ENCODE peak calls at places on chromosomes 1 and 21, in five cellular contexts. One of them, this sample, is unnamed.

GRCh38 chr1:6447016-6447817 is 18.8 kb downstream of the TNFRSF25 start:
- DNase-seq in psoas muscle: no peak
- DNase-seq in AG09309: no peak
- DNase-seq in choroid plexus epithelial cell: no peak
- DNase-seq in stomach: no peak
- DNase-seq in this sample: no peak

GRCh38 chr21:31354604-31355443 is 10.8 kb upstream of the TIAM1 start:
- DNase-seq in choroid plexus epithelial cell: peak
- DNase-seq in AG09309: peak
- DNase-seq in psoas muscle: peak
- DNase-seq in stomach: peak
- DNase-seq in this sample: peak

GRCh38 chr1:86515597-86515996 is 31.3 kb upstream of the CLCA4 start:
- DNase-seq in psoas muscle: no peak
- DNase-seq in AG09309: no peak
- DNase-seq in stomach: no peak
- DNase-seq in choroid plexus epithelial cell: peak
- DNase-seq in this sample: no peak

GRCh38 chr1:245277276-245277675 is 122.5 kb downstream of the KIF26B start:
- DNase-seq in AG09309: no peak
- DNase-seq in stomach: peak
- DNase-seq in choroid plexus epithelial cell: no peak
- DNase-seq in psoas muscle: no peak
- DNase-seq in this sample: no peak

GRCh38 chr1:114075546-114076249 is 78.0 kb downstream of the SYT6 start:
- DNase-seq in psoas muscle: no peak
- DNase-seq in choroid plexus epithelial cell: no peak
- DNase-seq in AG09309: no peak
- DNase-seq in stomach: no peak
- DNase-seq in this sample: no peak

GRCh38 chr1:230268371-230269170 is 157.6 kb downstream of the PGBD5 start:
- DNase-seq in AG09309: peak
- DNase-seq in stomach: no peak
- DNase-seq in psoas muscle: no peak
- DNase-seq in choroid plexus epithelial cell: peak
- DNase-seq in this sample: peak

GRCh38 chr1:84505167-84506001 is 802 bp upstream of the SPATA1 start:
- DNase-seq in stomach: no peak
- DNase-seq in psoas muscle: no peak
- DNase-seq in AG09309: no peak
- DNase-seq in choroid plexus epithelial cell: peak
- DNase-seq in this sample: no peak

GRCh38 chr1:117161887-117162286 is 40.3 kb upstream of the TRIM45 start:
- DNase-seq in psoas muscle: no peak
- DNase-seq in stomach: no peak
- DNase-seq in AG09309: no peak
- DNase-seq in choroid plexus epithelial cell: no peak
- DNase-seq in this sample: no peak

GRCh38 chr1:150164224-150164623 is 14.5 kb downstream of the PLEKHO1 start:
- DNase-seq in stomach: no peak
- DNase-seq in psoas muscle: peak
- DNase-seq in choroid plexus epithelial cell: no peak
- DNase-seq in AG09309: no peak
- DNase-seq in this sample: no peak

GRCh38 chr1:150161747-150162581 is 12.2 kb downstream of the PLEKHO1 start:
- DNase-seq in psoas muscle: no peak
- DNase-seq in choroid plexus epithelial cell: peak
- DNase-seq in stomach: no peak
- DNase-seq in AG09309: no peak
- DNase-seq in this sample: peak

GRCh38 chr1:150162582-150162861 is 12.8 kb downstream of the PLEKHO1 start:
- DNase-seq in stomach: no peak
- DNase-seq in choroid plexus epithelial cell: no peak
- DNase-seq in psoas muscle: no peak
- DNase-seq in AG09309: no peak
- DNase-seq in this sample: no peak

GRCh38 chr1:150164769-150165168 is 15.1 kb downstream of the PLEKHO1 start:
- DNase-seq in AG09309: no peak
- DNase-seq in choroid plexus epithelial cell: no peak
- DNase-seq in stomach: no peak
- DNase-seq in psoas muscle: no peak
- DNase-seq in this sample: peak

GRCh38 chr1:150162862-150163706 is 13.4 kb downstream of the PLEKHO1 start:
- DNase-seq in stomach: peak
- DNase-seq in AG09309: peak
- DNase-seq in psoas muscle: peak
- DNase-seq in choroid plexus epithelial cell: peak
- DNase-seq in this sample: peak
- TF ChIP-seq CTCF in stomach: peak
- TF ChIP-seq CTCF in AG09309: peak
- TF ChIP-seq CTCF in psoas muscle: no peak
- TF ChIP-seq CTCF in choroid plexus epithelial cell: peak
- TF ChIP-seq CTCF in this sample: peak

DNA sequence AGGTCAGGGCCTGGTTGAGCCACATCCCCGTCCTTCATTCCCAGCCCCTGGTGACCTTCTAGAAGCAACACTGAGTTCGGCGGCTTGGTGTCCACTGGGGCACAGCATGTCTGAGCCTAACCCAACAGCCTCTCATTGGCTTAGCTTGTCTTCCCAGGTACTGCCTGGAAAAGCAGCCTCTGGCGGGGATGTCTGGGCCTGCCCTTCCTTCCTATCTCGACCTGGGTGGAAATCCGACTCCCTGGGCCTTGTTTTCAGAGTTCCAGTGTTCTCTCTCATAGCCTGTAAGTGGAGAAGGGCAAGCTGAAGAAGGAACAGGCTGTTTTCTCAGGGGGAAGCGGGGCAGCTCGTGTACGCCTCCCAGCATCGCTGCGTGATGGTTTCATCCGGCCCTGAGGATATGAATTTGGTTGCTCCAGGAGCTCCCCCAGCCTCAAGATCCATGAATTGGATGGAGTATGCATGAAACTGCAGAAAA is 116.4 kb upstream of the IRF2BP2 start:
- DNase-seq in AG09309: no peak
- DNase-seq in psoas muscle: peak
- DNase-seq in choroid plexus epithelial cell: peak
- DNase-seq in stomach: no peak
- DNase-seq in this sample: no peak
- TF ChIP-seq CTCF in AG09309: no peak
- TF ChIP-seq CTCF in psoas muscle: no peak
- TF ChIP-seq CTCF in choroid plexus epithelial cell: no peak
- TF ChIP-seq CTCF in stomach: no peak
- TF ChIP-seq CTCF in this sample: no peak

GRCh38 chr21:43829575-43830119 is 35.4 kb upstream of the AGPAT3 start:
- DNase-seq in stomach: no peak
- DNase-seq in AG09309: no peak
- DNase-seq in psoas muscle: no peak
- DNase-seq in choroid plexus epithelial cell: no peak
- DNase-seq in this sample: no peak
- TF ChIP-seq CTCF in stomach: no peak
- TF ChIP-seq CTCF in AG09309: no peak
- TF ChIP-seq CTCF in psoas muscle: no peak
- TF ChIP-seq CTCF in choroid plexus epithelial cell: peak
- TF ChIP-seq CTCF in this sample: no peak

GRCh38 chr1:101816262-101816661 is 180.5 kb downstream of the OLFM3 start:
- DNase-seq in psoas muscle: no peak
- DNase-seq in choroid plexus epithelial cell: no peak
- DNase-seq in AG09309: no peak
- DNase-seq in stomach: no peak
- DNase-seq in this sample: no peak

GRCh38 chr1:101820080-101820479 is 176.6 kb downstream of the OLFM3 start:
- DNase-seq in psoas muscle: no peak
- DNase-seq in AG09309: no peak
- DNase-seq in stomach: no peak
- DNase-seq in choroid plexus epithelial cell: peak
- DNase-seq in this sample: peak
- TF ChIP-seq CTCF in psoas muscle: no peak
- TF ChIP-seq CTCF in AG09309: no peak
- TF ChIP-seq CTCF in stomach: peak
- TF ChIP-seq CTCF in choroid plexus epithelial cell: peak
- TF ChIP-seq CTCF in this sample: peak

GRCh38 chr1:2991753-2992495 is 29.3 kb upstream of the ACTRT2 start:
- DNase-seq in choroid plexus epithelial cell: no peak
- DNase-seq in AG09309: no peak
- DNase-seq in stomach: no peak
- DNase-seq in psoas muscle: no peak
- DNase-seq in this sample: no peak
- TF ChIP-seq CTCF in choroid plexus epithelial cell: no peak
- TF ChIP-seq CTCF in AG09309: no peak
- TF ChIP-seq CTCF in stomach: no peak
- TF ChIP-seq CTCF in psoas muscle: no peak
- TF ChIP-seq CTCF in this sample: no peak

DNA sequence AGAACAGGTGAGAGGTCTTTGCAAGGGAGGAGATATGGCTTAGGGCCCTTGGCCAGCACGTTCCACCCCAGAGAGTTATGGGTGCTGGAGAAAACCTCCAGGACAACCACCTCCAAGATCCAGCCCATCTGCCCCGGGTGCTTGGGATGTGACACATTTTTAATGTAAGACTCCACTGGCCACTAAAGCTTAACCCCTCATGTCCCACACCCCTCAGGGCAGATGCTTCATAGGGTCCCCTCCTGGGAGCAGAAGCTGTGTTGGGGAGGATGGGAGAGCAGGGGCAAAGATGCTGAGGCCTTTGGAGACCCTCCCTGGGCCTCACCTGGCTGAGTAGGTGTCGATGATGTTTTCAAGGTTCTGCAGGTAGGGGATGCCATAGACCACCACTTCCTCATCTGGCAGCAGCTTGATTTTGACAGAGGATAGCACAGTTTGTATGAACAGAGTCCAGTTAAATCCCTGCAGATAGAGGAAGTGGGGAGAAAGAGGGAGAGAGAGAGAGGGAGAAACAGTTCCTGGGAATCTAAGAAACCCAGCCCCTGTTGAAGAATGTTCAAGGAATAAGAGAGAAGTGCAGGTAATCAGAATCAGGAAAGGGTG is 11.9 kb downstream of the PRXL2B start:
- DNase-seq in AG09309: no peak
- DNase-seq in psoas muscle: no peak
- DNase-seq in choroid plexus epithelial cell: no peak
- DNase-seq in stomach: no peak
- DNase-seq in this sample: no peak
- TF ChIP-seq CTCF in AG09309: no peak
- TF ChIP-seq CTCF in psoas muscle: no peak
- TF ChIP-seq CTCF in choroid plexus epithelial cell: no peak
- TF ChIP-seq CTCF in stomach: no peak
- TF ChIP-seq CTCF in this sample: no peak

GRCh38 chr1:183995322-183996035 is 42.0 kb downstream of the COLGALT2 start:
- DNase-seq in psoas muscle: peak
- DNase-seq in stomach: no peak
- DNase-seq in choroid plexus epithelial cell: peak
- DNase-seq in AG09309: no peak
- DNase-seq in this sample: no peak
- TF ChIP-seq CTCF in psoas muscle: no peak
- TF ChIP-seq CTCF in stomach: no peak
- TF ChIP-seq CTCF in choroid plexus epithelial cell: peak
- TF ChIP-seq CTCF in AG09309: no peak
- TF ChIP-seq CTCF in this sample: no peak

GRCh38 chr1:178345238-178345637 is 151.5 kb downstream of the CLEC20A start:
- DNase-seq in AG09309: no peak
- DNase-seq in choroid plexus epithelial cell: no peak
- DNase-seq in stomach: no peak
- DNase-seq in psoas muscle: no peak
- DNase-seq in this sample: no peak
- TF ChIP-seq CTCF in AG09309: no peak
- TF ChIP-seq CTCF in choroid plexus epithelial cell: no peak
- TF ChIP-seq CTCF in stomach: no peak
- TF ChIP-seq CTCF in psoas muscle: no peak
- TF ChIP-seq CTCF in this sample: no peak